ENCODE peak calls at places on chromosomes 4 and X, in five cellular contexts. F, G, E, I and J are unnamed samples. For H3K4me1, the result is how much of the 10 kb centered on the place peaks cover.

GRCh38 chrX:22467571-22467970 is 194.9 kb downstream of the CBLL2 start:
- DNase-seq in F (no peak), G (no peak), E (no peak), I (no peak), J (no peak)

GRCh38 chrX:130974323-130974722 is 71.3 kb upstream of the ENOX2 start:
- DNase-seq in F (no peak), G (no peak), E (no peak), I (no peak), J (no peak)

GRCh38 chrX:1521459-1521956 is 15.5 kb downstream of the P2RY8 start:
- DNase-seq in F (peak), G (no peak), E (no peak), I (no peak), J (no peak)

GRCh38 chr4:159312236-159312635 is 209.4 kb downstream of the RAPGEF2 start:
- DNase-seq in F (no peak), G (no peak), E (no peak), I (no peak), J (no peak)

GRCh38 chr4:183165371-183165770 is 66.3 kb downstream of the WWC2 start:
- DNase-seq in F (no peak), G (no peak), E (no peak), I (no peak), J (no peak)

GRCh38 chr4:149264093-149264733 is 551.4 kb downstream of the IQCM start:
- DNase-seq in F (no peak), G (no peak), E (peak), I (no peak), J (peak)

GRCh38 chr4:163482197-163482596 is 8.6 kb upstream of the TKTL2 start:
- DNase-seq in F (no peak), G (no peak), E (no peak), I (no peak), J (no peak)

GRCh38 chr4:23631255-23631950 is 258.4 kb downstream of the PPARGC1A start:
- DNase-seq in F (no peak), G (no peak), E (no peak), I (no peak), J (no peak)

GRCh38 chr4:8332038-8332857 is 62.7 kb downstream of the HTRA3 start:
- DNase-seq in F (no peak), G (peak), E (no peak), I (peak), J (no peak)

GRCh38 chrX:68570598-68570997 is 71.7 kb downstream of the YIPF6 start:
- DNase-seq in F (no peak), G (no peak), E (no peak), I (no peak), J (no peak)

GRCh38 chr4:173195132-173195531 is 26.5 kb downstream of the GALNT7 start:
- DNase-seq in F (no peak), G (no peak), E (no peak), I (no peak), J (no peak)

GRCh38 chr4:15149842-15150592 is 147.7 kb downstream of the CPEB2 start:
- DNase-seq in F (no peak), G (peak), E (peak), I (peak), J (peak)

DNA sequence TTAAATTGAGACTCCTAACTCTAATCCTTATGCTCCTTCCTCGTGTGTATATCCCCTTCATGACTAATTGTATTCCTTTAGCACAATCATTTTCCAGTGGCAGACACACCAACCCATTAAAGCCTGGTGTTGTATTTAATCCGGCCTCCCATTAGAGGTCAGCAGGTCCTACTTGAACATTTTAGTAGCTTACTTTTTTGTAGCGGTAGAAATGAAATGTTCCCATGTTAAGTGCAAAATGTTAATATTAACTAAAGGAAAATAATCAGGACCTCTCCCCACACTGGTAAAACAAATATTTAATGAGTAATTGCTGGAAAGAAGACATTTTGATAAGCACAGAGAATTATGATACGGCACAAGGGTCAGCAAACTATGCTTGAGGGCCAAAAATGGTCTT is 3.4 kb downstream of the RAB33B start:
- DNase-seq in F (no peak), G (no peak), E (no peak), I (no peak), J (no peak)
- H3K4me1 ChIP-seq in F (under half), G (under half), E (under half), I (under half), J (under half)

GRCh38 chr4:47510036-47510435 is 25.0 kb downstream of the ATP10D start:
- DNase-seq in F (no peak), G (no peak), E (no peak), I (no peak), J (no peak)

GRCh38 chr4:47505666-47506065 is 20.6 kb downstream of the ATP10D start:
- DNase-seq in F (no peak), G (no peak), E (no peak), I (no peak), J (no peak)

GRCh38 chr4:47513493-47513892 is 28.4 kb downstream of the ATP10D start:
- DNase-seq in F (no peak), G (no peak), E (no peak), I (no peak), J (no peak)

DNA sequence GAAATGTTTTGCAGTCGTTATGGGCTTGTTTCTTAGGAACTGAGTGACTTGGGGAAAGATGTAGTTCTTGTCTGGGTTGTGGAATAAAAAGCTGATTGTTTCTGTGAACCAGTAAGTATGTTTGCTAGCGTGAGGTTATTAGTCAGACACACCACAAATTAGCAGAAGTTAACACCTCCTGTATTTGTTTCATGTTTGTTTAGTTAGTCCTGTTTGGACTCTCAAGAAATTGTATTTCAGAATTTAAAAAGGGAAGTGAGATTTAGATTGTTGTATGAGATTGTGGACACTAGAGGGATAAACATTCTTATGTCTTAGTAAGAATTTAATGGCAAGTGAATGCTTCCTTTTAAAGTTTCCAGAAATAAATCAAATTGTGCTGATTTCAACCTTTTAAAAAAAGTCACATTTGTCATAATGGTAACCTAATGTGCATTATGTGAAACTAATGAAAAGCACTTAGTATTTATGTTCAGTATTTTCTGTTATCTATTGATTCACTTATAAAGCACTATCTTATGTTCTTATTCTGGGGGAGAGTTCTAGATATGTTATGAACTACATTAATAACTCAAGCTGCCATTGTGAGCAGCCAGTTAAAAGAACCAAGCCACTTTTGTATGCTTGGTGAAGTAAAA is 25.6 kb downstream of the ATP10D start:
- DNase-seq in F (no peak), G (no peak), E (no peak), I (no peak), J (no peak)
- H3K27ac ChIP-seq in F (no peak), G (peak), E (no peak), I (no peak), J (no peak)

GRCh38 chr4:38788327-38788726 is 5.5 kb upstream of the TLR10 start:
- DNase-seq in F (no peak), G (no peak), E (no peak), I (no peak), J (no peak)

GRCh38 chr4:38784141-38784540 is 1.4 kb upstream of the TLR10 start:
- DNase-seq in F (no peak), G (no peak), E (no peak), I (no peak), J (no peak)

GRCh38 chr4:38785041-38785790 is 2.4 kb upstream of the TLR10 start:
- DNase-seq in F (no peak), G (no peak), E (no peak), I (no peak), J (no peak)

GRCh38 chr4:38787693-38788092 is 4.9 kb upstream of the TLR10 start:
- DNase-seq in F (no peak), G (no peak), E (no peak), I (no peak), J (no peak)

GRCh38 chr4:38785901-38786402 is 3.2 kb upstream of the TLR10 start:
- DNase-seq in F (no peak), G (no peak), E (no peak), I (no peak), J (no peak)
- H3K4me1 ChIP-seq in F (under half), G (under half), E (under half), I (under half), J (under half)

GRCh38 chr4:152663203-152664066 is 16.4 kb downstream of the TMEM154 start:
- DNase-seq in F (no peak), G (no peak), E (no peak), I (no peak), J (no peak)
- H3K27ac ChIP-seq in F (no peak), G (no peak), E (no peak), I (no peak), J (peak)

DNA sequence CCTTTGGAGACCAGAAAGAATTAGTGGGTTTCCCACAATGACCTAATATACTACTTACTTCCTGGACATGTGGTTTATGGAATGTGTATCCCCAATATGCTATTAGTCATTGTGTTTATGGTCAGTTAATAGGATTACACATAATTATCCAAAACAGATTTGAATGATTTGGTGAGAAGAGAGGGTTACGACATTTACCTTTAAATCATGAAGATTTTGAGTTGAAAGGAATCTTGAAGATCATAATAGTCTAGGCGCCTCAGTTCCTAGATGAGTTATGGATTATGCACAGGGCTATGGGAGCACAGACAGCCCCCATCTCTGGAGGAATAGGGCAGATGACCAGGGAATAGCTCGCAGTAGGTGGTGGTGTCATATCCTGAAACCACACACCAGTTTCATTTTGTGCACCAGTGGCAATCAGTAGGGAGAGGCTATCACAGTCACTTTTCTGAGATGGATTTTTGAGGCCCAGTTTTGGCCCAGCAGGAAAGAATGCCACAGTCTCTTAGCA is 61.3 kb downstream of the SEPTIN11 start:
- DNase-seq in F (no peak), G (no peak), E (no peak), I (no peak), J (no peak)
- H3K4me1 ChIP-seq in F (half or more), G (under half), E (under half), I (under half), J (under half)

GRCh38 chr4:41432219-41432618 is 105.7 kb upstream of the LIMCH1 start:
- DNase-seq in F (no peak), G (no peak), E (no peak), I (no peak), J (no peak)
- H3K27ac ChIP-seq in F (no peak), G (no peak), E (peak), I (peak), J (peak)

GRCh38 chr4:113572620-113573019 is 188.9 kb downstream of the CAMK2D start:
- DNase-seq in F (no peak), G (no peak), E (no peak), I (no peak), J (no peak)

GRCh38 chr4:113576947-113577678 is 184.4 kb downstream of the CAMK2D start:
- DNase-seq in F (no peak), G (no peak), E (no peak), I (no peak), J (no peak)

GRCh38 chr4:113579360-113579759 is 182.2 kb downstream of the CAMK2D start:
- DNase-seq in F (no peak), G (no peak), E (no peak), I (no peak), J (no peak)

GRCh38 chr4:113574636-113575103 is 186.9 kb downstream of the CAMK2D start:
- DNase-seq in F (no peak), G (no peak), E (no peak), I (no peak), J (no peak)

DNA sequence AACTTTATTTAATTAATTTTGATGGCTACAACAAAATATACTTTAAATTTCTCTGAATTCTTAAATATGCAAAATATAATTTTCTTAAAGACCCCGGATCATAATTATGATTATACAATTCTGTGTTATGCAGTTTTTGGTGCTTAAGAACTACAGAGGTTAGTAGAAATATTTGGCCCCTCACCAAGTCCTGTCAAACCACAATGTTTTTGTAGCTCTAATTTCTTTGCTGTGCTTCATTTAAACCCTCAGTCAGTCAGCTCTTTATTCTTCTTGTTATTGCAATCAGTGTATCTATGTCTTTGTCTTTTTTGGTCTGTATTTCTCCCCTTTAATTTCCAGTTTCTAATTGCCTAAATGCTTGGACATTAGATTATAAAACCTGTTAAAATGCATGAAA is 186.1 kb downstream of the CAMK2D start:
- DNase-seq in F (no peak), G (no peak), E (no peak), I (no peak), J (no peak)
- H3K4me1 ChIP-seq in F (under half), G (under half), E (under half), I (under half), J (under half)